ENCODE peak calls at places on chromosomes 2 and 18, in four cellular contexts. W is upper lobe of left lung, V is stomach, P is vagina. T is an unnamed sample.

GRCh38 chr18:63421514-63421913 is 762 bp downstream of the VPS4B start:
- DNase-seq in P (no peak), W (no peak), V (no peak), T (no peak)

GRCh38 chr2:199946196-199946595 is 9.1 kb downstream of the TYW5 start:
- DNase-seq in W (no peak), V (no peak), P (no peak), T (no peak)

GRCh38 chr2:65366595-65367125 is 65.7 kb downstream of the SPRED2 start:
- DNase-seq in V (no peak), P (no peak), W (peak), T (no peak)

GRCh38 chr2:240503848-240504247 is 53.9 kb downstream of the ANKMY1 start:
- DNase-seq in P (peak), W (peak), V (no peak), T (peak)

GRCh38 chr18:35756506-35757117 is 175.1 kb downstream of the GALNT1 start:
- DNase-seq in P (no peak), W (peak), V (peak), T (no peak)

GRCh38 chr2:215060851-215061541 is 77.4 kb downstream of the ABCA12 start:
- DNase-seq in W (no peak), V (no peak), P (no peak), T (no peak)

GRCh38 chr2:210128961-210129360 is 42.2 kb downstream of the KANSL1L start:
- DNase-seq in W (no peak), P (no peak), V (peak), T (no peak)

GRCh38 chr2:70118798-70119454 is 31.6 kb downstream of the PCBP1 start:
- DNase-seq in W (no peak), P (no peak), V (no peak), T (no peak)

GRCh38 chr2:120669121-120669952 is 66.3 kb upstream of the GLI2 start:
- DNase-seq in P (no peak), W (peak), V (peak), T (peak)

GRCh38 chr2:12675352-12675795 is 41.4 kb upstream of the TRIB2 start:
- DNase-seq in W (no peak), P (no peak), V (peak), T (no peak)

GRCh38 chr2:217142649-217143266 is 282.9 kb upstream of the TNP1 start:
- DNase-seq in W (no peak), P (no peak), V (no peak), T (no peak)

DNA sequence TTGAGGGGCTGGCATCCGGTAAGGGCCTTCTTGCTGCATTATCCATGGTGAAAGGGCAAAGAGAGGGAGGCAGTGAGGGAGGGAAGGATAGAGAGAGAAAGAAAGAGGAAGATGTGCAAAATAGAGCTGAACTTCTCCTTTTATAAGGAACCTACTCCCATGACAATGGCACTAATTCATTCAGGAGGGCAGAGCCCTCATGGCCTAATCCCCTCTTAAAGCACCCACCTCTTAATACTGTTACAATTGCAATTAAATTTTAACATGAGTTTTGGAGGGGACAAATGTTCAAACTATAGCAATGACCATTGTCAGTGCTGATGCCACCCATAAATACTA is 60.2 kb downstream of the CXCR4 start:
- DNase-seq in W (no peak), P (no peak), V (no peak), T (no peak)
- TF ChIP-seq POLR2AphosphoS5 in W (no peak), P (no peak), V (no peak), T (no peak)

DNA sequence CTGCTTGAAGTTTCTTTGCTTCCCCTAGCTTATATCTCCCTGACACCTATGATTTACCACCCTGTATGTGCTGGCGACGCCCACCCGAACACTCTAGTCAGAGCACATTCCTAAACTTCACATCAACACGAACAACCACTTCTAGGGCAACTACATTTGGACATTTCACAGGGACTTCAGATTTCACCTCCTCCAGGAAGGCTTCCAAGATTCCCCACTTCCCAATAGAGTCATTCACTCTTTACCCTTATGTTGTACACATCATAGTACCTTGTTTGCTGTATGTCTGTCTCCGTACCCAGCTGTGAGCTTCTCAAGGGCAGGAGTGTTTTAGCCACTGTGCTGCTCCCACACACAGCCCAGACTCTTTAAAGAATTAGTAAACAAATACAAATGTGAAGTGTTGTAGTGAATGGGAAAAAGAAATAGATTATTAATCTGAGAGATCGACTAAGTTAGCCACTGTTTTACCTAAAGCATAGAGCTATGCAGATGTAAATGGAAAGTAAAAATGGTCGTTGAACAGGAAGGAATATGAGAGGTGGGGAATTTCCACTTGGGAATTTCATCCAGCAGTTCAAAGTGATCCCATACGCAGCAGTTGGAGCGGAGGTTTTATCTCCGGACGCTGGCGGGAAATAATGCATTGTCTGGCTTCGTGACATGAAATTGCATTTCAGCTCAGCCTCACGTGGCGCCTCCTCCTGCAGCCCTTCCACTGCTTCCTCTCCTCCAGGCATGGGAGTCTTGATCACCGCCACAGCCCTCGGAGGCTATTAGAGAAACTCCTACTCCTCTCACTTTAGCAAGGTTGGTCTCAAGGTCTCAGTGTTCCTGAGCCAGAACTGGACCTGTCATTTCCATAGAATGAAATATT is 233.4 kb upstream of the COPS8 start:
- DNase-seq in W (no peak), V (no peak), P (no peak), T (no peak)
- H3K4me3 ChIP-seq in W (no peak), V (no peak), P (no peak), T (no peak)

GRCh38 chr2:227007940-227008339 is 156.1 kb downstream of the COL4A4 start:
- DNase-seq in W (no peak), V (no peak), P (no peak), T (no peak)
- TF ChIP-seq POLR2AphosphoS5 in W (no peak), V (no peak), P (no peak), T (no peak)

DNA sequence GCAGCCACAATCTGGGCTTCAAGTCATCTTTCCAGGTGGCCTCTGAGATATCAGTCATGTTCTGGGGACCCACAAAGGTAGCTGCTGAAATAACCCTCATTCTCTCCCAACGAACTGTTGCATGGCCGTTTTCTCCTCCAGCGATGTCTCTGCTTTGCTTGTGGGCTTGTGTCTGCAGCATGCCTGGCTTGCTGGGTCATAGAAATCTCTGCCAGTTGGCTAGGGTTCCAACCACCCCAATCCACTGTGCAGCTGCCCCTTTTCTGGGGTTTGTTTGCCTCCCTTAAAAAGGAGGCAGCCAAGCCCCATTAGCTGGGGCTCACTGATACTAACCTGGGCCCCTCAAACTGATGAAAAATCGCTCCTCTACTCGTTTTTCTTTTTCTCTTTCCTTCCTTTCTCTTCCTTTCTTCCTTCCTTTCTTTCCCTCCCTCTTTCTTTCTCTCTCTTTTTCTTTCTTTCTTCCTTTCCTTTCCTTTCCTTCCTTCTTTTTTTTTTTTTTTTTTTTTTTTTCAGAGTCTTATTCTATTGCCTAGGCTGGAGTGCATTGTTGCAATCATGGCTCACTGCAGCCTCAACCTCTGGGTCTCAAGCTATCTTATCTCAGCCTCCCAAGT is 680.0 kb downstream of the EPHA4 start:
- DNase-seq in V (no peak), W (no peak), P (no peak), T (no peak)
- H3K4me3 ChIP-seq in V (no peak), W (no peak), P (no peak), T (no peak)

GRCh38 chr2:184186436-184186835 is 411.9 kb upstream of the ZNF804A start:
- DNase-seq in V (no peak), P (no peak), W (no peak), T (no peak)
- TF ChIP-seq POLR2AphosphoS5 in V (no peak), P (no peak), W (no peak), T (no peak)

DNA sequence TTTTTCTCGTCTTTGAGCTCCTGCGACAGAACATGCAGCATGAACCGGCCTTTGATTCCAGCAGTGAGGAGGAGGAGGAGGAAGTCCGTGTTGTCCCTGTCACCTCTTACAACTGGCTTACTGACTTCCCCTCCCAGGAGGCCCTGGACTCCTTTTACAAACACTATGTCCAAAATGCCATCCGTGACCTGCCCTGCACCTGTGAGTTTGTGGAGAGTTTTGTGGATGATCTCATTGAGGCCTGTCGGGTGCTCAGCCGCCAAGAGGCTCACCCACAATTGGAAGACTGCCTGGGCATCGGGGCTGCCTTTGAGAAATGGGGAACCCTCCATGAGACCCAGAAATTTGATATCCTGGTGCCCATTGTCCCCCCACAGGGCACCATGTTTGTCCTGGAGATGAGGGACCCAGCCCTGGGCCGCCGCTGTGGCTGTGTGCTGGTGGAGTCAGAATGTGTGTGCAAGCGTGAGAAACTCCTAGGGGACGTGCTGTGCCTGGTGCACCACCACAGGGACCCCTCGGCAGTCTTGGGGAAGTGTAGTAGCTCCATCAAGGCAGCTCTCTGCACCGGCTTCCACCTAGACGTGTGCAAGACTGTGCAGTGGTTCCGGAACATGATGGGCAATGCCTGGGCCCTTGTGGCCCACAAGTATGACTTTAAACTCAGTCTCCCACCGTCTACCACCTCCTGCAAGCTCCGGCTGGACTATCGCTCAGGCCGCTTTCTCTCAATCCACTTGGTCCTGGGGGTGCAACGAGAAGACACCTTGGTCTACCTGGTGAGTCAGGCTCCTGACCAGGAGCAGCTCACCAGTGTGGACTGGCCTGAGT is 2.1 kb downstream of the ITPRIPL1 start:
- DNase-seq in P (no peak), V (no peak), W (no peak), T (no peak)
- H3K4me3 ChIP-seq in P (no peak), V (no peak), W (no peak), T (no peak)

GRCh38 chr18:22031581-22031980 is 137.8 kb upstream of the GATA6 start:
- DNase-seq in V (peak), P (no peak), W (no peak), T (no peak)

GRCh38 chr18:22021701-22022100 is 147.7 kb upstream of the GATA6 start:
- DNase-seq in V (peak), W (peak), P (no peak), T (no peak)

GRCh38 chr18:22026889-22027288 is 142.5 kb upstream of the GATA6 start:
- DNase-seq in W (no peak), V (no peak), P (no peak), T (no peak)

GRCh38 chr18:22024924-22025323 is 144.5 kb upstream of the GATA6 start:
- DNase-seq in P (no peak), W (no peak), V (no peak), T (no peak)

DNA sequence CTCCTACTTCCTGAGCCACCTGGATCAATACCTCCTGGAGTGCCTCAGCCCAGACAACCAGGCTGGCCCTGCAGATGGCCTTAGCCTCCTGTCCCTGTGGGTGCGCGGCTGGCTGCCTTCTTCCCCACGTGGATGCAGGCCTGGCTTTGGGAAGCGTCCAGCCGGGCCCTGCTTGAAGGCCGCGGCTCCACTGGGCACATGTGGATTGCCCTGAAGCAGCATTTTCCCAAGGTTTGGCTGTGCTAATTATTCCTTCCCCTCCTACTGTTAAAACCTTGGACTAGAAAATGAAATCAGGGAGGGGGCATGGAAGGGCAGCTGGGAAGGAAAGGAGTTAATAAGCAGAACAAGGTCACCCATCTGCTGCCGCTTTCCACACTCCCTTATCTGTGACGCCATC is 143.0 kb upstream of the GATA6 start:
- DNase-seq in P (no peak), V (no peak), W (no peak), T (no peak)
- TF ChIP-seq POLR2AphosphoS5 in P (no peak), V (no peak), W (no peak), T (no peak)

GRCh38 chr2:130728549-130729310 is at the start of gene GPR148:
- DNase-seq in P (no peak), W (no peak), V (no peak), T (no peak)
- H3K4me3 ChIP-seq in P (peak), W (peak), V (peak), T (no peak)